ENCODE peak calls at places on chromosomes 3 and 15, in seven cellular contexts. R is activated T-cell treated with anti-CD3 and anti-CD28 coated beads, Interleukin-2, amount 50 U/mL, for 72 hours; Z is MCF 10A; J is heart left ventricle; Q is naive thymus-derived CD4-positive, alpha-beta T cell; I is stimulated activated CD8-positive, alpha-beta memory T cell treated with anti-CD3 and anti-CD28 coated beads, Interleukin-15, amount 100 ng/mL, for 4 hours; L is B cell. Y is an unnamed sample.

GRCh38 chr15:82895983-82896382 is 56.5 kb downstream of the HOMER2 start:
- DNase-seq in I (no peak), R (no peak), Q (no peak), Z (no peak), J (no peak), L (no peak), Y (no peak)

GRCh38 chr3:141450727-141451378 is 36.0 kb upstream of the RASA2 start:
- DNase-seq in J (no peak), L (no peak), Q (no peak), R (no peak), Z (peak), I (no peak), Y (no peak)

GRCh38 chr15:72315706-72316370 is 4.1 kb downstream of the CELF6 start:
- DNase-seq in Q (no peak), I (no peak), Z (peak), L (no peak), R (no peak), J (no peak), Y (no peak)

GRCh38 chr3:115790759-115791158 is 167.4 kb downstream of the GAP43 start:
- DNase-seq in Z (peak), R (peak), J (no peak), I (peak), Q (no peak), L (no peak), Y (no peak)

GRCh38 chr15:68366314-68366713 is 65.6 kb downstream of the ITGA11 start:
- DNase-seq in Q (no peak), I (no peak), L (no peak), R (no peak), J (no peak), Z (no peak), Y (peak)

GRCh38 chr3:153284282-153284938 is 122.4 kb downstream of the RAP2B start:
- DNase-seq in Z (peak), Q (peak), L (no peak), R (peak), J (peak), I (peak), Y (peak)

GRCh38 chr3:43766672-43767465 is 76.1 kb downstream of the ABHD5 start:
- DNase-seq in Q (no peak), L (no peak), R (no peak), I (no peak), J (no peak), Z (peak), Y (no peak)

GRCh38 chr15:32135326-32135725 is 105.0 kb downstream of the CHRNA7 start:
- DNase-seq in I (no peak), Z (no peak), Q (no peak), J (no peak), R (no peak), L (no peak), Y (no peak)

GRCh38 chr3:159751754-159752153 is 236.9 kb upstream of the IL12A start:
- DNase-seq in R (no peak), L (no peak), J (no peak), Z (peak), Q (no peak), I (no peak), Y (no peak)

GRCh38 chr3:186930143-186930638 is at the start of gene ST6GAL1:
- DNase-seq in Q (peak), Z (peak), I (peak), R (peak), L (peak), J (peak), Y (peak)

GRCh38 chr3:25854214-25854613 is 64.3 kb downstream of the OXSM start:
- DNase-seq in Z (no peak), L (no peak), Q (no peak), R (no peak), J (no peak), I (no peak), Y (no peak)

GRCh38 chr15:85589873-85590272 is 204.9 kb downstream of the KLHL25 start:
- DNase-seq in Z (peak), R (no peak), L (no peak), Q (no peak), I (no peak), J (no peak), Y (no peak)

GRCh38 chr15:53759333-53759975 is at the start of gene WDR72:
- DNase-seq in R (no peak), I (no peak), Z (no peak), L (no peak), J (no peak), Q (no peak), Y (no peak)

GRCh38 chr15:99170476-99171065 is 65.7 kb downstream of the SYNM start:
- DNase-seq in Q (no peak), I (no peak), R (no peak), J (no peak), L (no peak), Z (no peak), Y (no peak)

GRCh38 chr3:42349765-42350594 is 60.4 kb downstream of the LYZL4 start:
- DNase-seq in R (no peak), J (no peak), Z (no peak), Q (no peak), I (no peak), L (no peak), Y (no peak)

GRCh38 chr15:34241376-34242350 is 16.8 kb downstream of the EMC4 start:
- DNase-seq in I (peak), L (no peak), J (no peak), Z (peak), Q (peak), R (peak), Y (no peak)

GRCh38 chr3:49266410-49267170 is 10.4 kb downstream of the C3orf62 start:
- DNase-seq in Z (no peak), I (no peak), R (no peak), L (no peak), J (no peak), Q (no peak), Y (no peak)

GRCh38 chr3:167918686-167919085 is 177.0 kb downstream of the GOLIM4 start:
- DNase-seq in L (no peak), R (no peak), J (no peak), Z (no peak), I (no peak), Q (no peak), Y (no peak)

GRCh38 chr15:45378149-45378912 is at the start of gene GATM:
- DNase-seq in J (peak), R (peak), Q (peak), L (peak), Z (peak), I (no peak), Y (peak)

GRCh38 chr15:32774022-32774421 is 56.2 kb downstream of the GREM1 start:
- DNase-seq in J (no peak), Z (peak), R (no peak), Q (no peak), L (no peak), I (no peak), Y (no peak)

GRCh38 chr3:72152551-72153476 is 367.9 kb upstream of the PROK2 start:
- DNase-seq in I (no peak), Q (no peak), J (peak), R (no peak), Z (peak), L (no peak), Y (no peak)

GRCh38 chr15:39787479-39787878 is 4.8 kb upstream of the FSIP1 start:
- DNase-seq in Q (no peak), Z (no peak), I (no peak), J (no peak), L (no peak), R (no peak), Y (no peak)

GRCh38 chr15:57784081-57784488 is 77.6 kb downstream of the POLR2M start:
- DNase-seq in Z (no peak), R (no peak), I (no peak), J (peak), L (no peak), Q (no peak), Y (no peak)

GRCh38 chr15:88015228-88015860 is 241.2 kb downstream of the NTRK3 start:
- DNase-seq in J (peak), L (no peak), Q (no peak), I (no peak), R (no peak), Z (no peak), Y (no peak)

GRCh38 chr3:71266875-71267274 is 316.7 kb downstream of the FOXP1 start:
- DNase-seq in Q (no peak), L (no peak), I (no peak), R (no peak), Z (no peak), J (no peak), Y (no peak)

GRCh38 chr15:56248276-56248675 is 4.6 kb upstream of the RFX7 start:
- DNase-seq in Z (no peak), J (no peak), L (no peak), Q (no peak), R (no peak), I (no peak), Y (no peak)

GRCh38 chr3:170531557-170532335 is 54.1 kb downstream of the SLC7A14 start:
- DNase-seq in Q (no peak), J (no peak), L (no peak), Z (no peak), R (no peak), I (no peak), Y (no peak)

GRCh38 chr3:10173095-10173925 is 8.6 kb downstream of the IRAK2 start:
- DNase-seq in Q (no peak), L (no peak), Z (peak), I (no peak), J (no peak), R (no peak), Y (no peak)

GRCh38 chr3:194687638-194688206 is 2.0 kb downstream of the FAM43A start:
- DNase-seq in I (peak), R (peak), Z (no peak), Q (peak), J (peak), L (peak), Y (peak)